ENCODE peak calls at places on chromosomes 12 and 14, in eight cellular contexts. Y is T-helper 9 cell; P is T-helper 2 cell; J is suprapubic skin; O is RWPE1; H is GM06990; Z is K562; G is effector memory CD8-positive, alpha-beta T cell. S is an unnamed sample.

GRCh38 chr14:97878206-97878605 is 1081.0 kb downstream of the VRK1 start:
- DNase-seq in Y (no peak), P (no peak), J (no peak), O (no peak), H (no peak), Z (no peak), G (no peak), S (no peak)

GRCh38 chr12:1932264-1932777 is 13.9 kb upstream of the CACNA2D4 start:
- DNase-seq in Y (no peak), P (no peak), J (peak), O (no peak), H (peak), Z (no peak), G (no peak), S (no peak)

GRCh38 chr12:38691164-38691563 is 214.2 kb downstream of the CPNE8 start:
- DNase-seq in Y (no peak), P (no peak), J (no peak), O (no peak), H (no peak), Z (no peak), G (no peak), S (no peak)

GRCh38 chr14:99945732-99946651 is 119.2 kb upstream of the EVL start:
- DNase-seq in Y (no peak), P (peak), J (no peak), O (no peak), H (peak), Z (no peak), G (peak), S (no peak)

GRCh38 chr14:49999216-49999761 is 106.4 kb downstream of the ARF6 start:
- DNase-seq in Y (peak), P (peak), J (peak), O (peak), H (peak), Z (peak), G (peak), S (peak)

GRCh38 chr12:95848575-95849388 is 10.0 kb upstream of the SNRPF start:
- DNase-seq in Y (no peak), P (no peak), J (no peak), O (peak), H (no peak), Z (no peak), G (no peak), S (no peak)

GRCh38 chr12:66399626-66399931 is 97.3 kb downstream of the HELB start:
- DNase-seq in Y (no peak), P (no peak), J (no peak), O (no peak), H (no peak), Z (no peak), G (no peak), S (no peak)

GRCh38 chr12:103583008-103583407 is 4.1 kb upstream of the STAB2 start:
- DNase-seq in Y (no peak), P (no peak), J (no peak), O (peak), H (no peak), Z (no peak), G (no peak), S (no peak)

S was measured in CD4-positive, alpha-beta T cell.